ENCODE peak calls at places on chromosomes 7 and 10, in nine cellular contexts. I is K562; R is activated CD4-positive, CD25-positive, alpha-beta regulatory T cell treated with anti-CD3 and anti-CD28 coated beads, Interleukin-2, amount 50 U/mL, for 24 hours; Q is left lung; E is pancreas; B is foreskin keratinocyte; V is CD4-positive, alpha-beta T cell; U is activated CD8-positive, alpha-beta T cell treated with anti-CD3 and anti-CD28 coated beads for 36 hours; K is SK-N-SH treated with all-trans-retinoic acid at 6 μM for 48 hours. W is an unnamed sample.

GRCh38 chr10:36519909-36520308 is 605.5 kb upstream of the ANKRD30A start:
- ATAC-seq in I (no peak), R (no peak), Q (no peak), E (no peak), B (no peak), V (no peak), U (no peak), K (no peak), W (no peak)

GRCh38 chr7:67359900-67360299 is 363.3 kb downstream of the TYW1 start:
- ATAC-seq in I (peak), R (no peak), Q (no peak), E (no peak), B (no peak), V (no peak), U (no peak), K (no peak), W (no peak)

GRCh38 chr10:66762218-66762729 is 163.6 kb upstream of the LRRTM3 start:
- ATAC-seq in I (no peak), R (no peak), Q (no peak), E (no peak), B (no peak), V (no peak), U (no peak), K (no peak), W (no peak)

GRCh38 chr7:102182016-102182415 is 104.7 kb upstream of the SH2B2 start:
- ATAC-seq in I (no peak), R (no peak), Q (no peak), E (peak), B (no peak), V (no peak), U (no peak), K (no peak), W (no peak)

GRCh38 chr7:141557360-141557759 is 6.2 kb downstream of the AGK start:
- ATAC-seq in I (no peak), R (no peak), Q (no peak), E (no peak), B (no peak), V (no peak), U (no peak), K (no peak), W (peak)

GRCh38 chr10:69303632-69304035 is 25.3 kb downstream of the HK1 start:
- ATAC-seq in I (no peak), R (peak), Q (no peak), E (no peak), B (peak), V (no peak), U (no peak), K (no peak), W (no peak)

GRCh38 chr7:50397971-50398324 is 52.2 kb downstream of the FIGNL1 start:
- ATAC-seq in I (no peak), R (peak), Q (no peak), E (no peak), B (no peak), V (no peak), U (peak), K (no peak), W (no peak)

GRCh38 chr10:104325436-104326430 is 12.5 kb downstream of the ITPRIP start:
- ATAC-seq in I (no peak), R (no peak), Q (peak), E (peak), B (no peak), V (no peak), U (no peak), K (no peak), W (no peak)

GRCh38 chr7:22728416-22729029 is 1.5 kb downstream of the IL6 start:
- ATAC-seq in I (peak), R (no peak), Q (no peak), E (no peak), B (no peak), V (no peak), U (no peak), K (no peak), W (no peak)

GRCh38 chr7:77416621-77417371 is 647 bp upstream of the GSAP start:
- ATAC-seq in I (no peak), R (peak), Q (peak), E (peak), B (no peak), V (no peak), U (no peak), K (no peak), W (peak)

GRCh38 chr7:25840209-25840792 is 311.7 kb upstream of the NFE2L3 start:
- ATAC-seq in I (no peak), R (no peak), Q (no peak), E (no peak), B (no peak), V (no peak), U (no peak), K (no peak), W (no peak)

GRCh38 chr10:97174937-97175336 is 10.8 kb downstream of the SLIT1 start:
- ATAC-seq in I (no peak), R (no peak), Q (no peak), E (no peak), B (no peak), V (no peak), U (peak), K (no peak), W (no peak)

GRCh38 chr7:17313175-17313574 is 14.7 kb downstream of the AHR start:
- ATAC-seq in I (no peak), R (no peak), Q (no peak), E (no peak), B (no peak), V (no peak), U (no peak), K (no peak), W (no peak)

GRCh38 chr7:11450246-11450645 is 381.8 kb downstream of the THSD7A start:
- ATAC-seq in I (no peak), R (no peak), Q (no peak), E (peak), B (no peak), V (no peak), U (no peak), K (no peak), W (no peak)

GRCh38 chr10:92747600-92747999 is 57.8 kb downstream of the HHEX start:
- ATAC-seq in I (peak), R (no peak), Q (peak), E (no peak), B (no peak), V (no peak), U (no peak), K (no peak), W (peak)

GRCh38 chr10:18340496-18341051 is 200.3 kb downstream of the CACNB2 start:
- ATAC-seq in I (no peak), R (no peak), Q (peak), E (peak), B (peak), V (no peak), U (no peak), K (peak), W (no peak)

GRCh38 chr10:971613-972012 is 16.6 kb upstream of the GTPBP4 start:
- ATAC-seq in I (no peak), R (no peak), Q (peak), E (no peak), B (no peak), V (no peak), U (no peak), K (no peak), W (no peak)

GRCh38 chr7:69457912-69458491 is 140.3 kb upstream of the AUTS2 start:
- ATAC-seq in I (no peak), R (no peak), Q (peak), E (peak), B (no peak), V (no peak), U (no peak), K (no peak), W (no peak)

GRCh38 chr7:35576037-35576573 is 118.8 kb downstream of the HERPUD2 start:
- ATAC-seq in I (no peak), R (no peak), Q (no peak), E (peak), B (no peak), V (no peak), U (no peak), K (no peak), W (no peak)

GRCh38 chr10:34834274-34834673 is 19.2 kb upstream of the PARD3 start:
- ATAC-seq in I (no peak), R (no peak), Q (no peak), E (no peak), B (no peak), V (no peak), U (no peak), K (no peak), W (no peak)

GRCh38 chr7:71429116-71429515 is 297.2 kb downstream of the GALNT17 start:
- ATAC-seq in I (no peak), R (no peak), Q (no peak), E (no peak), B (no peak), V (no peak), U (no peak), K (no peak), W (no peak)

GRCh38 chr10:68103867-68104255 is 5.4 kb upstream of the MYPN start:
- ATAC-seq in I (no peak), R (no peak), Q (no peak), E (no peak), B (no peak), V (no peak), U (no peak), K (no peak), W (no peak)

GRCh38 chr7:46681865-46682503 is 760.9 kb upstream of the IGFBP3 start:
- ATAC-seq in I (no peak), R (no peak), Q (no peak), E (no peak), B (no peak), V (no peak), U (no peak), K (peak), W (no peak)

GRCh38 chr7:130151591-130152269 is 53.5 kb downstream of the TMEM209 start:
- ATAC-seq in I (no peak), R (peak), Q (no peak), E (no peak), B (no peak), V (peak), U (peak), K (no peak), W (no peak)

GRCh38 chr10:74320026-74320425 is 169.0 kb downstream of the ADK start:
- ATAC-seq in I (no peak), R (no peak), Q (no peak), E (no peak), B (no peak), V (no peak), U (no peak), K (no peak), W (no peak)

GRCh38 chr10:35165112-35165511 is 38.5 kb downstream of the CREM start:
- ATAC-seq in I (no peak), R (no peak), Q (peak), E (no peak), B (no peak), V (no peak), U (no peak), K (no peak), W (no peak)

GRCh38 chr10:110510086-110510485 is 12.4 kb downstream of the DUSP5 start:
- ATAC-seq in I (no peak), R (no peak), Q (no peak), E (no peak), B (no peak), V (no peak), U (no peak), K (no peak), W (no peak)

GRCh38 chr7:32588657-32589056 is 93.4 kb downstream of the AVL9 start:
- ATAC-seq in I (peak), R (peak), Q (peak), E (no peak), B (no peak), V (no peak), U (peak), K (peak), W (peak)

GRCh38 chr10:58886390-58886789 is 290.1 kb upstream of the PHYHIPL start:
- ATAC-seq in I (no peak), R (no peak), Q (no peak), E (no peak), B (no peak), V (no peak), U (no peak), K (no peak), W (no peak)

GRCh38 chr7:32266932-32267475 is 196.8 kb upstream of the PDE1C start:
- ATAC-seq in I (peak), R (no peak), Q (no peak), E (no peak), B (no peak), V (no peak), U (no peak), K (no peak), W (no peak)